ENCODE peak calls at places on chromosomes 2 and 18, in five cellular contexts. One of them, this sample, is unnamed.

GRCh38 chr18:77478619-77479018 is 229.0 kb downstream of the GALR1 start:
- DNase-seq in retinal pigment epithelial cell: no peak
- DNase-seq in epithelial cell of proximal tubule: no peak
- DNase-seq in activated CD4-positive, alpha-beta T cell treated with anti-CD3 and anti-CD28 coated beads, Interleukin-2, amount 10 ng/mL, durations not matched to agents 7 days and 5 days: no peak
- DNase-seq in EL: no peak
- DNase-seq in this sample: no peak

GRCh38 chr18:45997689-45998088 is 30.6 kb upstream of the EPG5 start:
- DNase-seq in retinal pigment epithelial cell: no peak
- DNase-seq in epithelial cell of proximal tubule: no peak
- DNase-seq in activated CD4-positive, alpha-beta T cell treated with anti-CD3 and anti-CD28 coated beads, Interleukin-2, amount 10 ng/mL, durations not matched to agents 7 days and 5 days: peak; percentile 28
- DNase-seq in EL: no peak
- DNase-seq in this sample: peak; percentile 25

GRCh38 chr2:20551231-20551944 is 99.5 kb downstream of the HS1BP3 start:
- DNase-seq in retinal pigment epithelial cell: no peak
- DNase-seq in epithelial cell of proximal tubule: no peak
- DNase-seq in activated CD4-positive, alpha-beta T cell treated with anti-CD3 and anti-CD28 coated beads, Interleukin-2, amount 10 ng/mL, durations not matched to agents 7 days and 5 days: no peak
- DNase-seq in EL: no peak
- DNase-seq in this sample: no peak

GRCh38 chr2:240620149-240620731 is 5.0 kb upstream of the GPR35 start:
- DNase-seq in retinal pigment epithelial cell: no peak
- DNase-seq in epithelial cell of proximal tubule: no peak
- DNase-seq in activated CD4-positive, alpha-beta T cell treated with anti-CD3 and anti-CD28 coated beads, Interleukin-2, amount 10 ng/mL, durations not matched to agents 7 days and 5 days: no peak
- DNase-seq in EL: no peak
- DNase-seq in this sample: no peak

GRCh38 chr2:75157435-75157834 is 41.9 kb downstream of the TACR1 start:
- DNase-seq in retinal pigment epithelial cell: no peak
- DNase-seq in epithelial cell of proximal tubule: no peak
- DNase-seq in activated CD4-positive, alpha-beta T cell treated with anti-CD3 and anti-CD28 coated beads, Interleukin-2, amount 10 ng/mL, durations not matched to agents 7 days and 5 days: no peak
- DNase-seq in EL: no peak
- DNase-seq in this sample: no peak

GRCh38 chr2:232896111-232896510 is 26.0 kb downstream of the SNORC start:
- DNase-seq in retinal pigment epithelial cell: no peak
- DNase-seq in epithelial cell of proximal tubule: no peak
- DNase-seq in activated CD4-positive, alpha-beta T cell treated with anti-CD3 and anti-CD28 coated beads, Interleukin-2, amount 10 ng/mL, durations not matched to agents 7 days and 5 days: no peak
- DNase-seq in EL: no peak
- DNase-seq in this sample: no peak

GRCh38 chr2:176056411-176056810 is 27.4 kb downstream of the EVX2 start:
- DNase-seq in retinal pigment epithelial cell: no peak
- DNase-seq in epithelial cell of proximal tubule: no peak
- DNase-seq in activated CD4-positive, alpha-beta T cell treated with anti-CD3 and anti-CD28 coated beads, Interleukin-2, amount 10 ng/mL, durations not matched to agents 7 days and 5 days: no peak
- DNase-seq in EL: peak; percentile 23
- DNase-seq in this sample: no peak

GRCh38 chr2:8704906-8705305 is 23.1 kb downstream of the ID2 start:
- DNase-seq in retinal pigment epithelial cell: no peak
- DNase-seq in epithelial cell of proximal tubule: no peak
- DNase-seq in activated CD4-positive, alpha-beta T cell treated with anti-CD3 and anti-CD28 coated beads, Interleukin-2, amount 10 ng/mL, durations not matched to agents 7 days and 5 days: no peak
- DNase-seq in EL: no peak
- DNase-seq in this sample: no peak

GRCh38 chr18:11785444-11786055 is 65.7 kb upstream of the CHMP1B start:
- DNase-seq in retinal pigment epithelial cell: no peak
- DNase-seq in epithelial cell of proximal tubule: no peak
- DNase-seq in activated CD4-positive, alpha-beta T cell treated with anti-CD3 and anti-CD28 coated beads, Interleukin-2, amount 10 ng/mL, durations not matched to agents 7 days and 5 days: no peak
- DNase-seq in EL: no peak
- DNase-seq in this sample: no peak

GRCh38 chr18:23503967-23504352 is 649 bp downstream of the RMC1 start:
- DNase-seq in retinal pigment epithelial cell: no peak
- DNase-seq in epithelial cell of proximal tubule: no peak
- DNase-seq in activated CD4-positive, alpha-beta T cell treated with anti-CD3 and anti-CD28 coated beads, Interleukin-2, amount 10 ng/mL, durations not matched to agents 7 days and 5 days: peak; percentile 15
- DNase-seq in EL: no peak
- DNase-seq in this sample: peak; percentile 28

GRCh38 chr18:36295880-36296301 is 1.6 kb upstream of the FHOD3 start:
- DNase-seq in retinal pigment epithelial cell: no peak
- DNase-seq in epithelial cell of proximal tubule: no peak
- DNase-seq in activated CD4-positive, alpha-beta T cell treated with anti-CD3 and anti-CD28 coated beads, Interleukin-2, amount 10 ng/mL, durations not matched to agents 7 days and 5 days: no peak
- DNase-seq in EL: no peak
- DNase-seq in this sample: no peak

GRCh38 chr2:171957061-171957460 is 34.8 kb downstream of the HAT1 start:
- DNase-seq in retinal pigment epithelial cell: no peak
- DNase-seq in epithelial cell of proximal tubule: no peak
- DNase-seq in activated CD4-positive, alpha-beta T cell treated with anti-CD3 and anti-CD28 coated beads, Interleukin-2, amount 10 ng/mL, durations not matched to agents 7 days and 5 days: peak; percentile 17
- DNase-seq in EL: peak; percentile 33
- DNase-seq in this sample: no peak

GRCh38 chr2:106561356-106561755 is 74.2 kb downstream of the CD8B2 start:
- DNase-seq in retinal pigment epithelial cell: no peak
- DNase-seq in epithelial cell of proximal tubule: no peak
- DNase-seq in activated CD4-positive, alpha-beta T cell treated with anti-CD3 and anti-CD28 coated beads, Interleukin-2, amount 10 ng/mL, durations not matched to agents 7 days and 5 days: no peak
- DNase-seq in EL: no peak
- DNase-seq in this sample: no peak

GRCh38 chr18:26656401-26656943 is 108.1 kb upstream of the KCTD1 start:
- DNase-seq in retinal pigment epithelial cell: no peak
- DNase-seq in epithelial cell of proximal tubule: no peak
- DNase-seq in activated CD4-positive, alpha-beta T cell treated with anti-CD3 and anti-CD28 coated beads, Interleukin-2, amount 10 ng/mL, durations not matched to agents 7 days and 5 days: no peak
- DNase-seq in EL: no peak
- DNase-seq in this sample: no peak

GRCh38 chr2:96929245-96929925 is 57.0 kb downstream of the FAM178B start:
- DNase-seq in retinal pigment epithelial cell: no peak
- DNase-seq in epithelial cell of proximal tubule: no peak
- DNase-seq in activated CD4-positive, alpha-beta T cell treated with anti-CD3 and anti-CD28 coated beads, Interleukin-2, amount 10 ng/mL, durations not matched to agents 7 days and 5 days: no peak
- DNase-seq in EL: no peak
- DNase-seq in this sample: no peak